ENCODE peak calls at places on chromosomes 4 and X, in four cellular contexts. K, D, Q and E are unnamed samples.

GRCh38 chrX:23403849-23404248 is 69.2 kb downstream of the PTCHD1 start:
- DNase-seq in K (no peak), D (no peak), Q (no peak), E (no peak)

GRCh38 chr4:152594981-152595916 is 59.4 kb upstream of the FBXW7 start:
- DNase-seq in Q (no peak), K (peak), D (no peak), E (no peak)

GRCh38 chrX:41347186-41347585 is 13.2 kb downstream of the DDX3X start:
- DNase-seq in D (no peak), Q (no peak), K (no peak), E (no peak)

GRCh38 chr4:4457803-4458550 is 71.1 kb downstream of the NSG1 start:
- DNase-seq in Q (peak), K (peak), D (no peak), E (no peak)

GRCh38 chr4:133151301-133151680 is 2.2 kb downstream of the PCDH10 start:
- DNase-seq in K (no peak), Q (peak), D (peak), E (no peak)

GRCh38 chr4:184807797-184808718 is 17.7 kb downstream of the ACSL1 start:
- DNase-seq in K (peak), D (peak), Q (no peak), E (peak)

GRCh38 chrX:49230500-49231232 is 2.5 kb downstream of the CACNA1F start:
- DNase-seq in D (peak), K (no peak), Q (peak), E (peak)

GRCh38 chrX:9788908-9789307 is 2.7 kb downstream of the SHROOM2 start:
- DNase-seq in Q (no peak), K (no peak), D (no peak), E (no peak)

GRCh38 chr4:42436950-42437349 is 39.7 kb downstream of the SHISA3 start:
- DNase-seq in D (no peak), Q (no peak), K (no peak), E (no peak)